ENCODE peak calls at places on chromosomes 16 and 17, in five cellular contexts. One of them, this sample, is unnamed.

GRCh38 chr17:44543213-44543904 is 13.9 kb upstream of the FZD2 start:
- DNase-seq in A549: peak
- DNase-seq in IMR-90: peak
- DNase-seq in H1: peak
- DNase-seq in HepG2: peak
- DNase-seq in this sample: no peak

GRCh38 chr17:77695386-77695785 is 263.1 kb upstream of the TNRC6C start:
- DNase-seq in A549: no peak
- DNase-seq in IMR-90: no peak
- DNase-seq in H1: no peak
- DNase-seq in HepG2: no peak
- DNase-seq in this sample: no peak

GRCh38 chr16:58056580-58056979 is 31.0 kb downstream of the MMP15 start:
- DNase-seq in A549: no peak
- DNase-seq in IMR-90: no peak
- DNase-seq in H1: no peak
- DNase-seq in HepG2: no peak
- DNase-seq in this sample: no peak

GRCh38 chr16:49600541-49600940 is 226.9 kb downstream of the C16orf78 start:
- DNase-seq in A549: no peak
- DNase-seq in IMR-90: no peak
- DNase-seq in H1: peak
- DNase-seq in HepG2: no peak
- DNase-seq in this sample: no peak

GRCh38 chr17:7439462-7440112 is at the start of gene FGF11:
- DNase-seq in A549: no peak
- DNase-seq in IMR-90: no peak
- DNase-seq in H1: no peak
- DNase-seq in HepG2: no peak
- DNase-seq in this sample: no peak

GRCh38 chr17:51435641-51436091 is 175.3 kb downstream of the UTP18 start:
- DNase-seq in A549: peak
- DNase-seq in IMR-90: peak
- DNase-seq in H1: peak
- DNase-seq in HepG2: peak
- DNase-seq in this sample: peak

GRCh38 chr16:50756466-50756865 is 14.6 kb downstream of the CYLD start:
- DNase-seq in A549: no peak
- DNase-seq in IMR-90: no peak
- DNase-seq in H1: no peak
- DNase-seq in HepG2: no peak
- DNase-seq in this sample: no peak

GRCh38 chr17:65455972-65456343 is 105.5 kb downstream of the AXIN2 start:
- DNase-seq in A549: no peak
- DNase-seq in IMR-90: peak
- DNase-seq in H1: peak
- DNase-seq in HepG2: peak
- DNase-seq in this sample: no peak

GRCh38 chr17:40110457-40110856 is 10.1 kb upstream of the NR1D1 start:
- DNase-seq in A549: no peak
- DNase-seq in IMR-90: no peak
- DNase-seq in H1: no peak
- DNase-seq in HepG2: no peak
- DNase-seq in this sample: no peak

GRCh38 chr16:58733671-58734458 is at the start of gene GOT2:
- DNase-seq in A549: peak
- DNase-seq in IMR-90: peak
- DNase-seq in H1: peak
- DNase-seq in HepG2: peak
- DNase-seq in this sample: peak

GRCh38 chr16:3992297-3993051 is 112.0 kb upstream of the CREBBP start:
- DNase-seq in A549: no peak
- DNase-seq in IMR-90: no peak
- DNase-seq in H1: no peak
- DNase-seq in HepG2: no peak
- DNase-seq in this sample: no peak

GRCh38 chr16:47990676-47991075 is 165.1 kb downstream of the ABCC12 start:
- DNase-seq in A549: no peak
- DNase-seq in IMR-90: no peak
- DNase-seq in H1: no peak
- DNase-seq in HepG2: no peak
- DNase-seq in this sample: no peak

GRCh38 chr17:83078378-83079339 is 750 bp upstream of the METRNL start:
- DNase-seq in A549: no peak
- DNase-seq in IMR-90: no peak
- DNase-seq in H1: no peak
- DNase-seq in HepG2: no peak
- DNase-seq in this sample: peak

GRCh38 chr16:8607214-8607613 is 14.3 kb upstream of the METTL22 start:
- DNase-seq in A549: no peak
- DNase-seq in IMR-90: no peak
- DNase-seq in H1: no peak
- DNase-seq in HepG2: no peak
- DNase-seq in this sample: no peak

GRCh38 chr16:81601008-81601428 is 156.4 kb downstream of the CMIP start:
- DNase-seq in A549: peak
- DNase-seq in IMR-90: peak
- DNase-seq in H1: no peak
- DNase-seq in HepG2: no peak
- DNase-seq in this sample: no peak

GRCh38 chr17:1713878-1714487 is 3.8 kb upstream of the TLCD2 start:
- DNase-seq in A549: peak
- DNase-seq in IMR-90: peak
- DNase-seq in H1: peak
- DNase-seq in HepG2: peak
- DNase-seq in this sample: no peak

GRCh38 chr17:21375757-21376584 is at the start of gene KCNJ12:
- DNase-seq in A549: no peak
- DNase-seq in IMR-90: no peak
- DNase-seq in H1: no peak
- DNase-seq in HepG2: no peak
- DNase-seq in this sample: no peak

GRCh38 chr17:75361996-75362395 is 43.5 kb downstream of the GRB2 start:
- DNase-seq in A549: no peak
- DNase-seq in IMR-90: no peak
- DNase-seq in H1: no peak
- DNase-seq in HepG2: no peak
- DNase-seq in this sample: no peak
- TF ChIP-seq MAFK in A549: no peak
- TF ChIP-seq MAFK in IMR-90: no peak
- TF ChIP-seq MAFK in H1: no peak
- TF ChIP-seq MAFK in HepG2: no peak
- TF ChIP-seq MAFK in this sample: no peak

GRCh38 chr17:29568331-29569244 is at the start of gene TP53I13:
- DNase-seq in A549: peak
- DNase-seq in IMR-90: peak
- DNase-seq in H1: peak
- DNase-seq in HepG2: peak
- DNase-seq in this sample: peak
- TF ChIP-seq MAFK in A549: no peak
- TF ChIP-seq MAFK in IMR-90: no peak
- TF ChIP-seq MAFK in H1: no peak
- TF ChIP-seq MAFK in HepG2: no peak
- TF ChIP-seq MAFK in this sample: no peak

DNA sequence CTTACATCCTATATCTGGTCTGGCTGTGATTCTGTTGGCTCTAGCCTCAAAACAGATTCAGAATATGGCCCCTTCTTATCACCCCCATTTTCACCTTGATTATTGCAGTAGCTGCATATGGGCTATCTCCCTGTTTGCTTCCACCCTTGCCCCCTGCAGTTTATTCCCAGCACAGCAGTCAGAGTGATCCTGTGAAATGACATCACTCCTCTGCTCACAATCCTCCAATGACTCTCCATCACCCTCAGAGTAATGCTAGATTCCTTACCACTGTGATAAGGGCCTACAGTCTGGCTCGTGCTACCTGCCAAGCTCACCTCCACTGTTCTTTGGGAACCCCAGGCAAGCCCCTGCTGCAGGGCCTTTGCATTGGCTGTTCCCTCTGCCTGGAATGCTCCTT is 92.5 kb downstream of the ASIC2 start:
- DNase-seq in A549: peak
- DNase-seq in IMR-90: peak
- DNase-seq in H1: no peak
- DNase-seq in HepG2: no peak
- DNase-seq in this sample: peak
- TF ChIP-seq MAFK in A549: no peak
- TF ChIP-seq MAFK in IMR-90: no peak
- TF ChIP-seq MAFK in H1: no peak
- TF ChIP-seq MAFK in HepG2: no peak
- TF ChIP-seq MAFK in this sample: no peak

GRCh38 chr16:847151-847550 is 46.6 kb upstream of the GNG13 start:
- DNase-seq in A549: no peak
- DNase-seq in IMR-90: no peak
- DNase-seq in H1: no peak
- DNase-seq in HepG2: no peak
- DNase-seq in this sample: no peak
- TF ChIP-seq MAFK in A549: no peak
- TF ChIP-seq MAFK in IMR-90: no peak
- TF ChIP-seq MAFK in H1: no peak
- TF ChIP-seq MAFK in HepG2: no peak
- TF ChIP-seq MAFK in this sample: no peak

GRCh38 chr17:49987290-49987585 is 7.8 kb downstream of the DLX3 start:
- DNase-seq in A549: no peak
- DNase-seq in IMR-90: no peak
- DNase-seq in H1: peak
- DNase-seq in HepG2: no peak
- DNase-seq in this sample: no peak

GRCh38 chr17:49989518-49989880 is 5.5 kb downstream of the DLX3 start:
- DNase-seq in A549: no peak
- DNase-seq in IMR-90: no peak
- DNase-seq in H1: peak
- DNase-seq in HepG2: no peak
- DNase-seq in this sample: no peak

GRCh38 chr17:49985310-49985990 is 9.6 kb downstream of the DLX3 start:
- DNase-seq in A549: no peak
- DNase-seq in IMR-90: no peak
- DNase-seq in H1: no peak
- DNase-seq in HepG2: no peak
- DNase-seq in this sample: no peak

GRCh38 chr17:49986396-49987289 is 8.4 kb downstream of the DLX3 start:
- DNase-seq in A549: no peak
- DNase-seq in IMR-90: no peak
- DNase-seq in H1: no peak
- DNase-seq in HepG2: no peak
- DNase-seq in this sample: no peak

GRCh38 chr17:49987681-49988441 is 7.2 kb downstream of the DLX3 start:
- DNase-seq in A549: no peak
- DNase-seq in IMR-90: no peak
- DNase-seq in H1: peak
- DNase-seq in HepG2: no peak
- DNase-seq in this sample: no peak
- TF ChIP-seq MAFK in A549: no peak
- TF ChIP-seq MAFK in IMR-90: no peak
- TF ChIP-seq MAFK in H1: no peak
- TF ChIP-seq MAFK in HepG2: no peak
- TF ChIP-seq MAFK in this sample: no peak

DNA sequence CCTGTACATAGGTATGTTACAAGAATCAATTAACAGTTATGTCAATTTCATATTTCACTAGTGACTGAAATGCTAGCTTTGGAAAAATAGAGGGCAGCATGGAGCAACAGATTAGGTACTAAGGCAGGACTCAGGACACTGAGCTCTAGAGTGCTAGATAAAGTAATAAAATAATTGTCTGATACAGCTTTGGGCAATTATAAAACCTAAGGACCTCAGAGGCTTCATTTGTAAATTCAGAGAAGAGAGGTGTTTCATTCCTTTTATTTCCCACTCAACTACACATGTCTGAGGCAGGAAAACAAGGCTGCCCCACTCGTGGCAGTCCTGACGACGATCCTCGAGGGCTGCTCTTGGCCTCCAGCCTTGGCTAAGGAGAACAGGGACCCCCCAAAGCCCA is 81.5 kb downstream of the CA4 start:
- DNase-seq in A549: peak
- DNase-seq in IMR-90: peak
- DNase-seq in H1: no peak
- DNase-seq in HepG2: peak
- DNase-seq in this sample: peak
- TF ChIP-seq MAFK in A549: no peak
- TF ChIP-seq MAFK in IMR-90: no peak
- TF ChIP-seq MAFK in H1: no peak
- TF ChIP-seq MAFK in HepG2: no peak
- TF ChIP-seq MAFK in this sample: no peak

GRCh38 chr17:49942918-49943317 is 26.1 kb upstream of the DLX4 start:
- DNase-seq in A549: no peak
- DNase-seq in IMR-90: no peak
- DNase-seq in H1: no peak
- DNase-seq in HepG2: no peak
- DNase-seq in this sample: no peak
- TF ChIP-seq MAFK in A549: no peak
- TF ChIP-seq MAFK in IMR-90: no peak
- TF ChIP-seq MAFK in H1: no peak
- TF ChIP-seq MAFK in HepG2: no peak
- TF ChIP-seq MAFK in this sample: no peak

GRCh38 chr17:55540414-55541091 is 29.3 kb upstream of the SMIM36 start:
- DNase-seq in A549: peak
- DNase-seq in IMR-90: peak
- DNase-seq in H1: no peak
- DNase-seq in HepG2: no peak
- DNase-seq in this sample: no peak
- TF ChIP-seq MAFK in A549: peak
- TF ChIP-seq MAFK in IMR-90: no peak
- TF ChIP-seq MAFK in H1: no peak
- TF ChIP-seq MAFK in HepG2: no peak
- TF ChIP-seq MAFK in this sample: no peak

GRCh38 chr17:79216826-79217225 is 142.2 kb downstream of the ENGASE start:
- DNase-seq in A549: no peak
- DNase-seq in IMR-90: no peak
- DNase-seq in H1: no peak
- DNase-seq in HepG2: no peak
- DNase-seq in this sample: no peak

GRCh38 chr17:79216391-79216790 is 141.8 kb downstream of the ENGASE start:
- DNase-seq in A549: no peak
- DNase-seq in IMR-90: no peak
- DNase-seq in H1: no peak
- DNase-seq in HepG2: no peak
- DNase-seq in this sample: no peak

GRCh38 chr17:79214940-79215604 is 140.4 kb downstream of the ENGASE start:
- DNase-seq in A549: no peak
- DNase-seq in IMR-90: no peak
- DNase-seq in H1: no peak
- DNase-seq in HepG2: no peak
- DNase-seq in this sample: no peak

GRCh38 chr17:79214459-79214858 is 139.8 kb downstream of the ENGASE start:
- DNase-seq in A549: no peak
- DNase-seq in IMR-90: no peak
- DNase-seq in H1: no peak
- DNase-seq in HepG2: no peak
- DNase-seq in this sample: no peak

GRCh38 chr17:79215631-79216030 is 141.0 kb downstream of the ENGASE start:
- DNase-seq in A549: no peak
- DNase-seq in IMR-90: no peak
- DNase-seq in H1: no peak
- DNase-seq in HepG2: no peak
- DNase-seq in this sample: no peak
- TF ChIP-seq MAFK in A549: no peak
- TF ChIP-seq MAFK in IMR-90: no peak
- TF ChIP-seq MAFK in H1: no peak
- TF ChIP-seq MAFK in HepG2: no peak
- TF ChIP-seq MAFK in this sample: no peak

GRCh38 chr17:30117548-30118155 is 1.0 kb downstream of the NSRP1 start:
- DNase-seq in A549: no peak
- DNase-seq in IMR-90: peak
- DNase-seq in H1: no peak
- DNase-seq in HepG2: no peak
- DNase-seq in this sample: no peak
- TF ChIP-seq MAFK in A549: no peak
- TF ChIP-seq MAFK in IMR-90: no peak
- TF ChIP-seq MAFK in H1: no peak
- TF ChIP-seq MAFK in HepG2: no peak
- TF ChIP-seq MAFK in this sample: no peak

This sample was measured in K562.